ENCODE peak calls at places on chromosome 5, in seven cellular contexts. H is NCI-H1930; R is heart right ventricle; Y is stimulated activated CD4-positive, alpha-beta T cell treated with anti-CD3 and anti-CD28 coated beads, Interleukin-4, amount 100 ng/mL, for 48 hours; K is Kasumi-1; Z is activated T-cell treated with anti-CD3 and anti-CD28 coated beads for 24 hours; Q is EH. A is an unnamed sample.

GRCh38 chr5:88830567-88830966 is 52.4 kb downstream of the MEF2C start:
- DNase-seq in H (no peak), R (no peak), Y (no peak), K (no peak), Z (no peak), Q (no peak), A (no peak)

GRCh38 chr5:56415356-56415765 is 182.2 kb upstream of the ANKRD55 start:
- DNase-seq in H (no peak), R (no peak), Y (no peak), K (peak; percentile 97), Z (no peak), Q (peak; percentile 94), A (no peak)

GRCh38 chr5:673140-673836 is 19.9 kb downstream of the TPPP start:
- DNase-seq in H (no peak), R (no peak), Y (no peak), K (no peak), Z (no peak), Q (no peak), A (no peak)

GRCh38 chr5:94228791-94229190 is 389.6 kb downstream of the KIAA0825 start:
- DNase-seq in H (no peak), R (no peak), Y (no peak), K (no peak), Z (no peak), Q (no peak), A (no peak)

GRCh38 chr5:76256116-76256889 is 146.8 kb upstream of the IQGAP2 start:
- DNase-seq in H (peak; percentile 54), R (no peak), Y (no peak), K (peak; percentile 87), Z (peak; percentile 46), Q (peak; percentile 70), A (no peak)

GRCh38 chr5:180193749-180194375 is 15.1 kb downstream of the RASGEF1C start:
- DNase-seq in H (no peak), R (no peak), Y (no peak), K (no peak), Z (no peak), Q (no peak), A (no peak)

GRCh38 chr5:164191240-164191639 is 685.8 kb downstream of the MAT2B start:
- DNase-seq in H (no peak), R (peak; percentile 16), Y (no peak), K (no peak), Z (no peak), Q (no peak), A (no peak)

GRCh38 chr5:78964889-78965288 is 20.2 kb downstream of the ARSB start:
- DNase-seq in H (peak; percentile 12), R (no peak), Y (no peak), K (peak; percentile 66), Z (no peak), Q (peak; percentile 74), A (no peak)

GRCh38 chr5:158119852-158120708 is 261.1 kb upstream of the CLINT1 start:
- DNase-seq in H (no peak), R (no peak), Y (no peak), K (no peak), Z (no peak), Q (peak; percentile 90), A (no peak)

GRCh38 chr5:124043456-124043855 is 531.5 kb downstream of the CSNK1G3 start:
- DNase-seq in H (no peak), R (no peak), Y (no peak), K (peak; percentile 47), Z (no peak), Q (peak; percentile 2), A (no peak)